ENCODE peak calls at places on chromosomes 5 and 9, in nine cellular contexts. One of them, this sample, is unnamed.

GRCh38 chr5:75461679-75462078 is 49.8 kb downstream of the CERT1 start:
- DNase-seq in RWPE1: peak
- DNase-seq in heart left ventricle: no peak
- DNase-seq in MM.1S: no peak
- DNase-seq in gastrocnemius medialis: no peak
- DNase-seq in body of pancreas: no peak
- DNase-seq in stomach: no peak
- DNase-seq in colonic mucosa: no peak
- DNase-seq in cardiac muscle cell: no peak
- DNase-seq in this sample: no peak

GRCh38 chr9:97873410-97873809 is 20.4 kb downstream of the FOXE1 start:
- DNase-seq in RWPE1: no peak
- DNase-seq in heart left ventricle: no peak
- DNase-seq in MM.1S: no peak
- DNase-seq in gastrocnemius medialis: no peak
- DNase-seq in body of pancreas: no peak
- DNase-seq in stomach: no peak
- DNase-seq in colonic mucosa: no peak
- DNase-seq in cardiac muscle cell: no peak
- DNase-seq in this sample: no peak

GRCh38 chr5:140488914-140489313 is 58.5 kb upstream of the EIF4EBP3 start:
- DNase-seq in RWPE1: no peak
- DNase-seq in heart left ventricle: no peak
- DNase-seq in MM.1S: no peak
- DNase-seq in gastrocnemius medialis: no peak
- DNase-seq in body of pancreas: no peak
- DNase-seq in stomach: no peak
- DNase-seq in colonic mucosa: no peak
- DNase-seq in cardiac muscle cell: no peak
- DNase-seq in this sample: no peak

GRCh38 chr9:35618854-35619799 is 914 bp upstream of the CD72 start:
- DNase-seq in RWPE1: no peak
- DNase-seq in heart left ventricle: no peak
- DNase-seq in MM.1S: no peak
- DNase-seq in gastrocnemius medialis: no peak
- DNase-seq in body of pancreas: no peak
- DNase-seq in stomach: peak
- DNase-seq in colonic mucosa: no peak
- DNase-seq in cardiac muscle cell: no peak
- DNase-seq in this sample: no peak

GRCh38 chr5:91076138-91076537 is 307.0 kb downstream of the ARRDC3 start:
- DNase-seq in RWPE1: no peak
- DNase-seq in heart left ventricle: no peak
- DNase-seq in MM.1S: no peak
- DNase-seq in gastrocnemius medialis: no peak
- DNase-seq in body of pancreas: no peak
- DNase-seq in stomach: no peak
- DNase-seq in colonic mucosa: no peak
- DNase-seq in cardiac muscle cell: no peak
- DNase-seq in this sample: no peak

GRCh38 chr9:109787735-109788134 is 7.7 kb downstream of the PALM2AKAP2 start:
- DNase-seq in RWPE1: no peak
- DNase-seq in heart left ventricle: no peak
- DNase-seq in MM.1S: no peak
- DNase-seq in gastrocnemius medialis: no peak
- DNase-seq in body of pancreas: no peak
- DNase-seq in stomach: no peak
- DNase-seq in colonic mucosa: no peak
- DNase-seq in cardiac muscle cell: no peak
- DNase-seq in this sample: no peak

GRCh38 chr5:153352685-153353219 is 137.7 kb upstream of the GRIA1 start:
- DNase-seq in RWPE1: peak
- DNase-seq in heart left ventricle: no peak
- DNase-seq in MM.1S: peak
- DNase-seq in gastrocnemius medialis: no peak
- DNase-seq in body of pancreas: no peak
- DNase-seq in stomach: no peak
- DNase-seq in colonic mucosa: no peak
- DNase-seq in cardiac muscle cell: peak
- DNase-seq in this sample: no peak

GRCh38 chr9:79858509-79858908 is 286.7 kb downstream of the TLE4 start:
- DNase-seq in RWPE1: peak
- DNase-seq in heart left ventricle: no peak
- DNase-seq in MM.1S: peak
- DNase-seq in gastrocnemius medialis: no peak
- DNase-seq in body of pancreas: peak
- DNase-seq in stomach: no peak
- DNase-seq in colonic mucosa: no peak
- DNase-seq in cardiac muscle cell: no peak
- DNase-seq in this sample: no peak

GRCh38 chr9:129391215-129391614 is 213.2 kb upstream of the IER5L start:
- DNase-seq in RWPE1: no peak
- DNase-seq in heart left ventricle: no peak
- DNase-seq in MM.1S: no peak
- DNase-seq in gastrocnemius medialis: no peak
- DNase-seq in body of pancreas: no peak
- DNase-seq in stomach: no peak
- DNase-seq in colonic mucosa: no peak
- DNase-seq in cardiac muscle cell: no peak
- DNase-seq in this sample: no peak

GRCh38 chr9:109190151-109190550 is 23.1 kb upstream of the FRRS1L start:
- DNase-seq in RWPE1: no peak
- DNase-seq in heart left ventricle: no peak
- DNase-seq in MM.1S: no peak
- DNase-seq in gastrocnemius medialis: no peak
- DNase-seq in body of pancreas: no peak
- DNase-seq in stomach: no peak
- DNase-seq in colonic mucosa: no peak
- DNase-seq in cardiac muscle cell: no peak
- DNase-seq in this sample: no peak

GRCh38 chr9:121906074-121906520 is 187.0 kb downstream of the TTLL11 start:
- DNase-seq in RWPE1: no peak
- DNase-seq in heart left ventricle: no peak
- DNase-seq in MM.1S: no peak
- DNase-seq in gastrocnemius medialis: no peak
- DNase-seq in body of pancreas: no peak
- DNase-seq in stomach: no peak
- DNase-seq in colonic mucosa: no peak
- DNase-seq in cardiac muscle cell: no peak
- DNase-seq in this sample: no peak

GRCh38 chr5:20469390-20469789 is 481.4 kb upstream of the CDH18 start:
- DNase-seq in RWPE1: no peak
- DNase-seq in heart left ventricle: no peak
- DNase-seq in MM.1S: no peak
- DNase-seq in gastrocnemius medialis: no peak
- DNase-seq in body of pancreas: no peak
- DNase-seq in stomach: no peak
- DNase-seq in colonic mucosa: no peak
- DNase-seq in cardiac muscle cell: no peak
- DNase-seq in this sample: no peak
- TF ChIP-seq CTCF in RWPE1: no peak
- TF ChIP-seq CTCF in heart left ventricle: no peak
- TF ChIP-seq CTCF in MM.1S: no peak
- TF ChIP-seq CTCF in gastrocnemius medialis: no peak
- TF ChIP-seq CTCF in body of pancreas: no peak
- TF ChIP-seq CTCF in stomach: no peak
- TF ChIP-seq CTCF in colonic mucosa: no peak
- TF ChIP-seq CTCF in cardiac muscle cell: no peak
- TF ChIP-seq CTCF in this sample: no peak

GRCh38 chr9:87382902-87383301 is 114.8 kb upstream of the DAPK1 start:
- DNase-seq in RWPE1: peak
- DNase-seq in heart left ventricle: no peak
- DNase-seq in MM.1S: no peak
- DNase-seq in gastrocnemius medialis: no peak
- DNase-seq in body of pancreas: no peak
- DNase-seq in stomach: no peak
- DNase-seq in colonic mucosa: no peak
- DNase-seq in cardiac muscle cell: no peak
- DNase-seq in this sample: no peak

GRCh38 chr9:87381746-87382145 is 115.9 kb upstream of the DAPK1 start:
- DNase-seq in RWPE1: no peak
- DNase-seq in heart left ventricle: no peak
- DNase-seq in MM.1S: no peak
- DNase-seq in gastrocnemius medialis: no peak
- DNase-seq in body of pancreas: no peak
- DNase-seq in stomach: no peak
- DNase-seq in colonic mucosa: no peak
- DNase-seq in cardiac muscle cell: no peak
- DNase-seq in this sample: no peak

GRCh38 chr9:87381050-87381711 is 116.5 kb upstream of the DAPK1 start:
- DNase-seq in RWPE1: no peak
- DNase-seq in heart left ventricle: no peak
- DNase-seq in MM.1S: no peak
- DNase-seq in gastrocnemius medialis: no peak
- DNase-seq in body of pancreas: no peak
- DNase-seq in stomach: no peak
- DNase-seq in colonic mucosa: no peak
- DNase-seq in cardiac muscle cell: no peak
- DNase-seq in this sample: no peak

GRCh38 chr9:87386490-87386889 is 111.2 kb upstream of the DAPK1 start:
- DNase-seq in RWPE1: no peak
- DNase-seq in heart left ventricle: no peak
- DNase-seq in MM.1S: no peak
- DNase-seq in gastrocnemius medialis: no peak
- DNase-seq in body of pancreas: peak
- DNase-seq in stomach: peak
- DNase-seq in colonic mucosa: no peak
- DNase-seq in cardiac muscle cell: no peak
- DNase-seq in this sample: no peak

DNA sequence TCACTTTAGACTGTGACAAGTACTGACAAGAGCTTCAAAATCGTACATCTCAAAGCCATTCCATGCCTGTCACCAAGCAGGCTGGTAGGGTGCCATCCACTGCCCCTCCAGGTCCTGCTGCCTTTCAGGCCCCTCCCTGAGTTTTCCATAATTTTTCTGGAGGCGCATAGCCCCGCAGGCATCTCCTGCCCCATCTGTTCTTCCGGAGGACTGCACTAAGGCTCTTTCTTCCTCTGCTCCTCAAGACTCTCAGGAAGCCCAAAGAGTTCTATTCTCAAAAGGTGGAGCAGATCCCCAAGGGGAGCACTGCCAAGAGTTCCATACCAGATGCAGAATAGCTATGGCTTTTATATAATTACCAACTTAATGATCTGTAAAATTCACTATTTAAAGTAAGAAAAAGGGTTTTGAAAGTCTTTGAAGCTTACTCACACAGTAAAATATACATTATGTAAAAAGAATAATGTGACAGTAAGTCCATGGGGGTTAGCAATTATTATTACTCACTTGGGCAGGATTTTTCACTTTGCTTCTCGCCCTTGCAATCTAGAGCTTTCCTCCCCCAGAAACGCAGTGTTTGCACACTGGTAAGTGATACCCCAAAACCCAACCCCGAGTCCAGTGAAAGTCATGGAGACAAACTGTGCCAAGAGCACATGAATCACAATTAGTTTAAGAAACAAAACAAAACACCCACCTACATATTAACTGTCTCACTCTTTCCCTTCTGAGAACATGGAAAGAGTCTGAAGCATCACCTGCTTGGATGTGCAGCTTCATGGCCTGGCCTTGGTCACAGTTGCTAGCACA is 114.1 kb upstream of the DAPK1 start:
- DNase-seq in RWPE1: no peak
- DNase-seq in heart left ventricle: no peak
- DNase-seq in MM.1S: no peak
- DNase-seq in gastrocnemius medialis: no peak
- DNase-seq in body of pancreas: no peak
- DNase-seq in stomach: no peak
- DNase-seq in colonic mucosa: no peak
- DNase-seq in cardiac muscle cell: no peak
- DNase-seq in this sample: no peak
- H3K27ac ChIP-seq in RWPE1: peak
- H3K27ac ChIP-seq in heart left ventricle: no peak
- H3K27ac ChIP-seq in MM.1S: no peak
- H3K27ac ChIP-seq in gastrocnemius medialis: no peak
- H3K27ac ChIP-seq in body of pancreas: no peak
- H3K27ac ChIP-seq in stomach: no peak
- H3K27ac ChIP-seq in colonic mucosa: no peak
- H3K27ac ChIP-seq in cardiac muscle cell: no peak
- H3K27ac ChIP-seq in this sample: no peak

GRCh38 chr5:68746220-68747076 is 347.4 kb upstream of the SLC30A5 start:
- DNase-seq in RWPE1: no peak
- DNase-seq in heart left ventricle: no peak
- DNase-seq in MM.1S: no peak
- DNase-seq in gastrocnemius medialis: peak
- DNase-seq in body of pancreas: peak
- DNase-seq in stomach: no peak
- DNase-seq in colonic mucosa: no peak
- DNase-seq in cardiac muscle cell: no peak
- DNase-seq in this sample: no peak

GRCh38 chr5:68747077-68747420 is 346.8 kb upstream of the SLC30A5 start:
- DNase-seq in RWPE1: no peak
- DNase-seq in heart left ventricle: no peak
- DNase-seq in MM.1S: no peak
- DNase-seq in gastrocnemius medialis: no peak
- DNase-seq in body of pancreas: no peak
- DNase-seq in stomach: no peak
- DNase-seq in colonic mucosa: no peak
- DNase-seq in cardiac muscle cell: no peak
- DNase-seq in this sample: no peak

GRCh38 chr5:68744196-68744595 is 349.6 kb upstream of the SLC30A5 start:
- DNase-seq in RWPE1: no peak
- DNase-seq in heart left ventricle: no peak
- DNase-seq in MM.1S: no peak
- DNase-seq in gastrocnemius medialis: no peak
- DNase-seq in body of pancreas: no peak
- DNase-seq in stomach: no peak
- DNase-seq in colonic mucosa: no peak
- DNase-seq in cardiac muscle cell: no peak
- DNase-seq in this sample: no peak

GRCh38 chr5:68749076-68749475 is 344.7 kb upstream of the SLC30A5 start:
- DNase-seq in RWPE1: no peak
- DNase-seq in heart left ventricle: no peak
- DNase-seq in MM.1S: no peak
- DNase-seq in gastrocnemius medialis: no peak
- DNase-seq in body of pancreas: no peak
- DNase-seq in stomach: no peak
- DNase-seq in colonic mucosa: no peak
- DNase-seq in cardiac muscle cell: peak
- DNase-seq in this sample: no peak

DNA sequence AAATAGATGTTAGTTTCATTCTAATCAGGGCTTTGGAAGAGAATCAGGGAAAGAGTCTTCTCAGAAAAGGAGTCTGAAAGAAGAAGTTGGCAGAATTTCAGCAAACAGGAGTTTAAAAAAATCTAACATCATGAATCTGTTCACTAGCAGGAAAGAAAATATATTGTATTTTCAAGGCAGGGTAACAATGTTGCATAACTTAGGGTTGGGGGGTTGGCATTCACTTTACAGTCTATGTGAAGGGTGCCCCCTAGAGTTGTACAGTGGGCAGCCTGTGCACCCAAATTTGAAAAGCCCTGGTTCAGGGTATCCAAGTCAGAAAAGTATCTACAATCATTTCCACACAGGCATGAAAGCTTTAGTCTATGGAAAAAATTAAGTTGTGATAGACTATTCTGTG is 348.4 kb upstream of the SLC30A5 start:
- DNase-seq in RWPE1: no peak
- DNase-seq in heart left ventricle: no peak
- DNase-seq in MM.1S: no peak
- DNase-seq in gastrocnemius medialis: no peak
- DNase-seq in body of pancreas: no peak
- DNase-seq in stomach: no peak
- DNase-seq in colonic mucosa: no peak
- DNase-seq in cardiac muscle cell: no peak
- DNase-seq in this sample: no peak
- TF ChIP-seq CTCF in RWPE1: peak
- TF ChIP-seq CTCF in heart left ventricle: peak
- TF ChIP-seq CTCF in MM.1S: peak
- TF ChIP-seq CTCF in gastrocnemius medialis: no peak
- TF ChIP-seq CTCF in body of pancreas: no peak
- TF ChIP-seq CTCF in stomach: no peak
- TF ChIP-seq CTCF in colonic mucosa: no peak
- TF ChIP-seq CTCF in cardiac muscle cell: peak
- TF ChIP-seq CTCF in this sample: peak

GRCh38 chr5:60598424-60598823 is 101.5 kb downstream of the DEPDC1B start:
- DNase-seq in RWPE1: no peak
- DNase-seq in heart left ventricle: no peak
- DNase-seq in MM.1S: peak
- DNase-seq in gastrocnemius medialis: no peak
- DNase-seq in body of pancreas: no peak
- DNase-seq in stomach: no peak
- DNase-seq in colonic mucosa: no peak
- DNase-seq in cardiac muscle cell: no peak
- DNase-seq in this sample: no peak
- H3K27ac ChIP-seq in RWPE1: no peak
- H3K27ac ChIP-seq in heart left ventricle: no peak
- H3K27ac ChIP-seq in MM.1S: peak
- H3K27ac ChIP-seq in gastrocnemius medialis: no peak
- H3K27ac ChIP-seq in body of pancreas: no peak
- H3K27ac ChIP-seq in stomach: no peak
- H3K27ac ChIP-seq in colonic mucosa: no peak
- H3K27ac ChIP-seq in cardiac muscle cell: no peak
- H3K27ac ChIP-seq in this sample: no peak